ENCODE peak calls at places on chromosomes 2 and 18, in seven cellular contexts. K is RWPE1; N is amniotic epithelial cell; W is A549; S is stimulated activated CD8-positive, alpha-beta memory T cell treated with anti-CD3 and anti-CD28 coated beads, Interleukin-7, amount 100 ng/mL, for 24 hours; Z is T-cell; C is GM12864. P is an unnamed sample.

GRCh38 chr2:16478817-16479216 is 186.8 kb downstream of the CYRIA start:
- DNase-seq in K (peak; percentile 2), N (no peak), W (no peak), S (no peak), Z (no peak), C (no peak), P (no peak)

GRCh38 chr2:239318790-239319189 is 82.0 kb downstream of the HDAC4 start:
- DNase-seq in K (no peak), N (no peak), W (no peak), S (no peak), Z (no peak), C (no peak), P (no peak)

GRCh38 chr2:74499269-74499939 is at the start of gene LBX2:
- DNase-seq in K (no peak), N (no peak), W (no peak), S (no peak), Z (no peak), C (no peak), P (no peak)

GRCh38 chr2:23433282-23433681 is 48.3 kb downstream of the KLHL29 start:
- DNase-seq in K (no peak), N (no peak), W (no peak), S (no peak), Z (no peak), C (no peak), P (no peak)

GRCh38 chr2:1159013-1159412 is 208.4 kb downstream of the SNTG2 start:
- DNase-seq in K (no peak), N (no peak), W (no peak), S (no peak), Z (no peak), C (no peak), P (no peak)

GRCh38 chr2:24241528-24241927 is 66.7 kb downstream of the FAM228A start:
- DNase-seq in K (no peak), N (no peak), W (no peak), S (no peak), Z (no peak), C (no peak), P (no peak)

GRCh38 chr2:69816923-69817542 is 12.4 kb upstream of the GMCL1 start:
- DNase-seq in K (peak; percentile 72), N (peak; percentile 85), W (peak; percentile 93), S (peak; percentile 30), Z (peak; percentile 74), C (peak; percentile 78), P (peak; percentile 70)

GRCh38 chr2:233026211-233026813 is 6.2 kb upstream of the NEU2 start:
- DNase-seq in K (peak; percentile 67), N (no peak), W (peak; percentile 19), S (no peak), Z (no peak), C (no peak), P (no peak)

GRCh38 chr2:59182249-59182648 is 941.1 kb upstream of the FANCL start:
- DNase-seq in K (peak; percentile 6), N (no peak), W (peak; percentile 18), S (no peak), Z (no peak), C (no peak), P (no peak)

GRCh38 chr2:9674931-9675330 is 44.1 kb upstream of the YWHAQ start:
- DNase-seq in K (no peak), N (no peak), W (no peak), S (no peak), Z (no peak), C (no peak), P (no peak)

GRCh38 chr18:53458944-53459580 is 765.4 kb downstream of the MBD2 start:
- DNase-seq in K (no peak), N (no peak), W (no peak), S (no peak), Z (no peak), C (no peak), P (no peak)

GRCh38 chr2:46900381-46900780 is 15.2 kb downstream of the MCFD2 start:
- DNase-seq in K (no peak), N (no peak), W (no peak), S (no peak), Z (no peak), C (no peak), P (no peak)

GRCh38 chr2:28586864-28587263 is 91.0 kb downstream of the PLB1 start:
- DNase-seq in K (no peak), N (no peak), W (no peak), S (no peak), Z (peak; percentile 54), C (no peak), P (no peak)

GRCh38 chr2:142722569-142722968 is 154.9 kb upstream of the KYNU start:
- DNase-seq in K (no peak), N (peak; percentile 72), W (no peak), S (no peak), Z (no peak), C (no peak), P (no peak)

GRCh38 chr2:23330214-23330613 is 54.8 kb upstream of the KLHL29 start:
- DNase-seq in K (peak; percentile 13), N (peak; percentile 8), W (peak; percentile 52), S (no peak), Z (no peak), C (no peak), P (no peak)

GRCh38 chr2:1697601-1698000 is 46.7 kb downstream of the PXDN start:
- DNase-seq in K (no peak), N (no peak), W (no peak), S (no peak), Z (no peak), C (no peak), P (no peak)

GRCh38 chr2:38720613-38721241 is 30.4 kb downstream of the SRSF7 start:
- DNase-seq in K (peak; percentile 53), N (peak; percentile 99), W (peak; percentile 70), S (no peak), Z (no peak), C (peak; percentile 66), P (no peak)

GRCh38 chr2:7480431-7480830 is 563.2 kb downstream of the RNF144A start:
- DNase-seq in K (no peak), N (no peak), W (no peak), S (no peak), Z (no peak), C (no peak), P (no peak)

GRCh38 chr2:179538406-179538805 is 273.8 kb upstream of the SESTD1 start:
- DNase-seq in K (peak; percentile 41), N (peak; percentile 24), W (no peak), S (no peak), Z (no peak), C (no peak), P (no peak)

GRCh38 chr2:115609978-115610377 is 1167.5 kb downstream of the DPP10 start:
- DNase-seq in K (no peak), N (no peak), W (no peak), S (no peak), Z (no peak), C (no peak), P (no peak)

GRCh38 chr18:9419956-9420631 is 55.2 kb upstream of the RALBP1 start:
- DNase-seq in K (no peak), N (peak; percentile 43), W (no peak), S (no peak), Z (no peak), C (no peak), P (no peak)